ENCODE peak calls at places on chromosomes 7 and 10, in ten cellular contexts. I is astrocyte of the spinal cord, L is body of pancreas, V is H1, R is ovary, W is bronchial epithelial cell, T is epithelial cell of esophagus, X is K562, F is fibroblast of the aortic adventitia, A is prostate gland. C is an unnamed sample.

GRCh38 chr10:123564631-123565030 is 101.5 kb upstream of the GPR26 start:
- DNase-seq in A (no peak), X (no peak), V (no peak), I (no peak), R (no peak), F (no peak), W (no peak), T (no peak), L (no peak), C (no peak)

GRCh38 chr7:139648941-139649425 is 125.5 kb downstream of the CLEC2L start:
- DNase-seq in R (no peak), I (peak), A (no peak), X (no peak), V (no peak), T (no peak), W (no peak), F (no peak), L (peak), C (peak)

GRCh38 chr7:5343893-5344292 is 61.1 kb downstream of the SLC29A4 start:
- DNase-seq in W (no peak), V (no peak), R (no peak), X (no peak), F (no peak), A (no peak), I (no peak), T (no peak), L (no peak), C (no peak)

GRCh38 chr10:99834410-99834809 is 52.0 kb downstream of the ABCC2 start:
- DNase-seq in X (no peak), A (no peak), F (peak), I (peak), T (peak), W (peak), R (no peak), L (no peak), V (no peak), C (no peak)

GRCh38 chr7:16114633-16115032 is 306.7 kb downstream of the CRPPA start:
- DNase-seq in X (no peak), T (peak), W (peak), F (peak), A (no peak), R (no peak), L (no peak), I (peak), V (no peak), C (no peak)

GRCh38 chr7:98398567-98399372 is 2.1 kb downstream of the BAIAP2L1 start:
- DNase-seq in X (no peak), L (peak), W (peak), A (peak), T (peak), V (no peak), F (no peak), R (no peak), I (no peak), C (no peak)

GRCh38 chr10:48902096-48902495 is 37.5 kb downstream of the LRRC18 start:
- DNase-seq in W (no peak), T (no peak), F (no peak), V (no peak), R (no peak), I (no peak), X (peak), L (no peak), A (no peak), C (no peak)

GRCh38 chr10:103765981-103766380 is 89.4 kb downstream of the SH3PXD2A start:
- DNase-seq in X (no peak), W (peak), R (no peak), T (no peak), I (peak), A (no peak), L (peak), V (no peak), F (no peak), C (no peak)

GRCh38 chr10:117365612-117366011 is 9.6 kb downstream of the PDZD8 start:
- DNase-seq in T (peak), A (no peak), W (peak), F (no peak), I (no peak), R (no peak), L (peak), V (no peak), X (no peak), C (no peak)

GRCh38 chr7:108375668-108376067 is 80.6 kb downstream of the NRCAM start:
- DNase-seq in R (no peak), V (no peak), X (no peak), L (no peak), I (no peak), A (no peak), F (no peak), T (no peak), W (no peak), C (no peak)

GRCh38 chr10:27285093-27285492 is 44.5 kb upstream of the ACBD5 start:
- DNase-seq in F (peak), R (no peak), A (no peak), I (peak), T (peak), X (no peak), W (peak), V (no peak), L (peak), C (no peak)

GRCh38 chr10:86283466-86284287 is 82.9 kb downstream of the GRID1 start:
- DNase-seq in R (no peak), W (no peak), T (no peak), F (no peak), X (no peak), V (peak), I (no peak), A (no peak), L (no peak), C (no peak)

GRCh38 chr10:13712799-13713581 is 126.2 kb downstream of the PRPF18 start:
- DNase-seq in R (no peak), A (no peak), W (peak), T (peak), X (peak), V (no peak), I (peak), L (peak), F (peak), C (peak)

GRCh38 chr7:102018876-102019275 is 201.4 kb downstream of the CUX1 start:
- DNase-seq in F (no peak), L (no peak), W (no peak), I (no peak), V (no peak), A (no peak), T (no peak), R (no peak), X (no peak), C (no peak)

GRCh38 chr10:17961551-17962422 is 10.1 kb downstream of the SLC39A12 start:
- DNase-seq in T (peak), V (no peak), A (no peak), W (no peak), F (peak), L (no peak), I (peak), R (no peak), X (no peak), C (no peak)

GRCh38 chr7:92740713-92741126 is 95.7 kb downstream of the CDK6 start:
- DNase-seq in A (no peak), R (no peak), T (peak), X (no peak), L (no peak), V (no peak), W (peak), F (peak), I (peak), C (no peak)

GRCh38 chr10:117663750-117664149 is 121.2 kb downstream of the EMX2 start:
- DNase-seq in I (peak), W (peak), V (no peak), T (peak), L (peak), A (no peak), F (peak), X (no peak), R (no peak), C (no peak)

GRCh38 chr7:6278749-6279310 is 6.4 kb upstream of the CYTH3 start:
- DNase-seq in V (no peak), W (no peak), F (no peak), X (no peak), R (no peak), I (no peak), A (no peak), T (peak), L (no peak), C (no peak)

GRCh38 chr10:22156750-22157149 is 61.1 kb downstream of the EBLN1 start:
- DNase-seq in I (no peak), X (no peak), T (peak), V (peak), R (no peak), L (no peak), A (no peak), W (peak), F (no peak), C (no peak)

GRCh38 chr10:114362831-114363355 is 41.4 kb downstream of the AFAP1L2 start:
- DNase-seq in T (peak), V (no peak), F (no peak), I (no peak), R (no peak), W (no peak), L (no peak), A (no peak), X (no peak), C (no peak)

GRCh38 chr7:140829720-140830119 is 95.0 kb downstream of the BRAF start:
- DNase-seq in L (no peak), V (no peak), W (no peak), F (no peak), A (no peak), R (no peak), T (no peak), X (no peak), I (no peak), C (no peak)

GRCh38 chr7:114606100-114606499 is 191.5 kb downstream of the FOXP2 start:
- DNase-seq in T (no peak), X (no peak), I (no peak), A (no peak), L (no peak), R (no peak), W (no peak), F (no peak), V (no peak), C (no peak)

GRCh38 chr7:27767374-27767773 is 27.4 kb downstream of the TAX1BP1 start:
- DNase-seq in V (no peak), F (peak), A (no peak), L (no peak), X (no peak), I (no peak), W (no peak), R (no peak), T (no peak), C (no peak)

GRCh38 chr7:24757799-24758275 is 573 bp upstream of the GSDME start:
- DNase-seq in I (peak), F (peak), T (peak), A (no peak), L (peak), X (no peak), V (no peak), W (peak), R (no peak), C (no peak)

GRCh38 chr10:11322698-11323097 is 288.8 kb downstream of the USP6NL start:
- DNase-seq in R (no peak), F (no peak), X (no peak), W (no peak), V (peak), I (no peak), T (no peak), L (no peak), A (no peak), C (no peak)

GRCh38 chr10:119205926-119206602 is 1.3 kb upstream of the GRK5 start:
- DNase-seq in T (no peak), W (no peak), I (no peak), A (peak), V (peak), R (no peak), X (peak), F (no peak), L (peak), C (peak)

GRCh38 chr10:46558411-46559185 is 2.1 kb upstream of the GPRIN2 start:
- DNase-seq in F (no peak), W (no peak), I (no peak), V (peak), T (no peak), L (peak), A (peak), X (no peak), R (peak), C (peak)

GRCh38 chr10:18179901-18180300 is 39.7 kb downstream of the CACNB2 start:
- DNase-seq in X (no peak), F (peak), I (peak), W (no peak), L (peak), V (no peak), A (peak), T (no peak), R (no peak), C (no peak)

GRCh38 chr7:95718556-95719410 is 53.6 kb upstream of the DYNC1I1 start:
- DNase-seq in W (peak), L (no peak), T (peak), F (peak), A (no peak), V (no peak), R (no peak), I (peak), X (no peak), C (no peak)

GRCh38 chr7:128462427-128462826 is 6.7 kb downstream of the HILPDA start:
- DNase-seq in T (no peak), F (no peak), X (no peak), I (no peak), W (no peak), R (no peak), A (no peak), L (no peak), V (no peak), C (no peak)

GRCh38 chr7:18347170-18347569 is 148.4 kb upstream of the HDAC9 start:
- DNase-seq in F (no peak), T (no peak), R (no peak), L (no peak), I (no peak), W (no peak), V (no peak), A (no peak), X (no peak), C (no peak)

GRCh38 chr10:61284222-61284890 is 168.8 kb downstream of the TMEM26 start:
- DNase-seq in R (no peak), T (peak), I (peak), L (no peak), V (no peak), F (peak), W (peak), X (peak), A (peak), C (no peak)

GRCh38 chr7:95723583-95724180 is 48.7 kb upstream of the DYNC1I1 start:
- DNase-seq in V (peak), T (peak), X (peak), F (peak), R (peak), I (peak), W (peak), A (peak), L (peak), C (no peak)

GRCh38 chr7:55873765-55874164 is 11.2 kb upstream of the SEPTIN14 start:
- DNase-seq in L (no peak), T (no peak), X (no peak), V (no peak), A (no peak), R (no peak), W (no peak), F (no peak), I (no peak), C (no peak)

GRCh38 chr10:113617086-113617485 is 46.8 kb downstream of the NRAP start:
- DNase-seq in T (no peak), R (no peak), I (no peak), V (peak), L (no peak), X (no peak), A (no peak), W (no peak), F (no peak), C (no peak)

GRCh38 chr7:47477191-47478016 is 104.5 kb downstream of the TNS3 start:
- DNase-seq in I (no peak), V (no peak), R (no peak), L (no peak), X (no peak), F (no peak), A (no peak), T (no peak), W (no peak), C (no peak)

GRCh38 chr7:47473499-47474210 is 108.3 kb downstream of the TNS3 start:
- DNase-seq in R (no peak), V (no peak), I (no peak), F (no peak), A (no peak), L (no peak), W (no peak), T (no peak), X (no peak), C (peak)

GRCh38 chr7:47474211-47474936 is 107.5 kb downstream of the TNS3 start:
- DNase-seq in I (no peak), A (no peak), W (no peak), V (no peak), T (no peak), F (no peak), X (no peak), R (no peak), L (no peak), C (no peak)

GRCh38 chr7:47475880-47476227 is 106.1 kb downstream of the TNS3 start:
- DNase-seq in X (no peak), T (peak), W (no peak), I (no peak), A (no peak), R (no peak), V (no peak), F (no peak), L (no peak), C (no peak)

GRCh38 chr7:47474937-47475879 is 106.7 kb downstream of the TNS3 start:
- DNase-seq in V (no peak), L (peak), T (peak), F (peak), I (peak), A (peak), W (peak), R (peak), X (peak), C (peak)
- TF ChIP-seq CTCF in V (no peak), L (peak), T (no peak), F (peak), I (peak), A (no peak), W (no peak), R (no peak), X (no peak), C (peak)

GRCh38 chr7:87934699-87935372 is 785 bp downstream of the ADAM22 start:
- DNase-seq in V (peak), L (no peak), R (peak), A (no peak), I (peak), T (no peak), X (no peak), W (no peak), F (peak), C (no peak)

GRCh38 chr7:87935373-87935706 is 1.3 kb downstream of the ADAM22 start:
- DNase-seq in X (no peak), W (no peak), F (no peak), V (no peak), R (no peak), A (no peak), T (no peak), I (no peak), L (no peak), C (no peak)

GRCh38 chr7:87933605-87933952 is 472 bp upstream of the ADAM22 start:
- DNase-seq in F (no peak), R (no peak), T (no peak), L (no peak), W (no peak), A (no peak), I (no peak), V (no peak), X (no peak), C (no peak)

GRCh38 chr7:87933953-87934698 is at the start of gene ADAM22:
- DNase-seq in W (peak), I (peak), X (no peak), F (peak), A (peak), T (peak), V (peak), L (peak), R (peak), C (peak)
- TF ChIP-seq CTCF in W (no peak), I (no peak), X (no peak), F (no peak), A (no peak), T (no peak), V (peak), L (no peak), R (no peak), C (peak)

GRCh38 chr7:149245244-149245643 is 5.8 kb downstream of the ZNF212 start:
- DNase-seq in F (no peak), T (peak), V (no peak), W (no peak), A (no peak), I (no peak), R (no peak), L (no peak), X (no peak), C (no peak)
- TF ChIP-seq CTCF in F (no peak), T (no peak), V (no peak), W (no peak), A (no peak), I (no peak), R (no peak), L (no peak), X (no peak), C (no peak)

GRCh38 chr7:36002900-36003299 is 150.2 kb upstream of the EEPD1 start:
- DNase-seq in W (no peak), T (no peak), F (no peak), X (no peak), R (no peak), V (no peak), A (no peak), L (no peak), I (no peak), C (no peak)

GRCh38 chr7:36003343-36003742 is 149.7 kb upstream of the EEPD1 start:
- DNase-seq in V (no peak), T (no peak), R (no peak), F (no peak), L (no peak), W (no peak), X (no peak), I (no peak), A (no peak), C (no peak)

GRCh38 chr7:36005286-36005685 is 147.8 kb upstream of the EEPD1 start:
- DNase-seq in V (no peak), W (no peak), T (no peak), R (no peak), I (no peak), L (no peak), A (no peak), F (no peak), X (no peak), C (no peak)

GRCh38 chr7:36006656-36007229 is 146.3 kb upstream of the EEPD1 start:
- DNase-seq in A (no peak), W (no peak), L (no peak), X (no peak), I (no peak), V (no peak), F (no peak), T (no peak), R (no peak), C (no peak)

DNA sequence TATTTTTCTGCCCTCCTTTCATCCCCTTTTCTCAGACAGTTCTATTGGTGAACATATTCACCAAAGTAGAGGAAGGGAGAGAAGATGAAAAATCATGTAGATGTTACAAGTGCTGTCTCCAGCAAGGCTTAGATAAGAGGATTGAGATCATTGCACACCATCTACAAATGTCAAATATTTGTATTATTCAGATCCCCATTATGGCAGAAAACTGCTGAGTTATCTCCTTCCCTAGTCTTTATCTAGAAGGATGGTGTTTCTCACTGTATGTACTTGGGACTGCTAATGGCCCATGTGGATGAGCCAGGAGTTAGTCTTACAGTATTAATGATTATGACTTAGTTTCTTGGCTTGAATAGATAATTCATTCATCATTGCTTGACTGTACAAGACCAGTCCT is 147.2 kb upstream of the EEPD1 start:
- DNase-seq in V (no peak), I (no peak), X (no peak), L (no peak), T (no peak), A (no peak), W (no peak), R (no peak), F (no peak), C (no peak)
- TF ChIP-seq CTCF in V (no peak), I (no peak), X (no peak), L (no peak), T (no peak), A (no peak), W (no peak), R (no peak), F (no peak), C (no peak)

GRCh38 chr10:20274580-20274979 is 458.3 kb downstream of the PLXDC2 start:
- DNase-seq in F (no peak), R (no peak), T (peak), V (no peak), W (peak), I (no peak), L (no peak), X (no peak), A (no peak), C (no peak)

GRCh38 chr10:20272575-20272974 is 456.3 kb downstream of the PLXDC2 start:
- DNase-seq in W (no peak), A (no peak), T (no peak), F (no peak), V (no peak), I (no peak), R (no peak), X (no peak), L (no peak), C (no peak)

GRCh38 chr10:20276127-20276979 is 460.1 kb downstream of the PLXDC2 start:
- DNase-seq in L (no peak), X (no peak), F (no peak), V (no peak), I (no peak), A (no peak), R (no peak), T (peak), W (peak), C (no peak)

GRCh38 chr10:20267734-20268133 is 451.5 kb downstream of the PLXDC2 start:
- DNase-seq in T (no peak), X (no peak), F (no peak), I (no peak), W (no peak), L (no peak), V (no peak), A (no peak), R (no peak), C (no peak)

DNA sequence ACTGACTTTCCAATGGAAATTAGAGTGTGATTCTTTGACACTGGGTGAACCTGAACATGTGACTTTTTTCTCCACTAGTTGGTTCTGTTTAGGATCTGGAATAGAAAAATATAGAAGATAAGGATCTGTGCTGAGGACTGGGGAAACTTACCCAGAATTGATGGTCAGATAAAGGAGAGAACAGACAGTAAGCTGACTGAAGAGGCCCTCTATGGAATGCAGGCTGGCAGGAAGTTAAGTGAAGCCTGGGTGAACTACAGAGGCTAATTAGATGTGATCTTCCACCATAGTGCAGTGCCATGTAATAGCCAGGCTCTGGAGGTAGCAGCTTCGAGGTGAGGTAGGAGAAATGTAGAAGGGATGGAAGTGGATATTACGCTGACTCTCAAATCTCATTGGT is 455.3 kb downstream of the PLXDC2 start:
- DNase-seq in R (no peak), T (no peak), W (no peak), A (no peak), V (no peak), X (no peak), F (no peak), I (no peak), L (no peak), C (no peak)
- TF ChIP-seq CTCF in R (no peak), T (no peak), W (no peak), A (no peak), V (no peak), X (no peak), F (no peak), I (no peak), L (no peak), C (no peak)

GRCh38 chr7:542935-543789 is 23.5 kb upstream of the PDGFA start:
- DNase-seq in X (peak), L (no peak), R (no peak), W (peak), I (peak), F (peak), V (no peak), T (peak), A (no peak), C (peak)
- TF ChIP-seq CTCF in X (no peak), L (no peak), R (no peak), W (no peak), I (no peak), F (no peak), V (no peak), T (no peak), A (no peak), C (no peak)

C was measured in lower lobe of right lung.